ENCODE peak calls at places on chromosomes 12 and 14, in six cellular contexts. J is GM23248, H is AG09309, F is type B pancreatic cell, K is smooth muscle cell of the brain vasculature, S is GM13976. G is an unnamed sample.

GRCh38 chr12:123390415-123391093 is 6.6 kb downstream of the KMT5A start:
- DNase-seq in H (no peak), F (no peak), J (peak), K (no peak), S (no peak), G (no peak)

GRCh38 chr12:52543985-52544888 is 8.7 kb downstream of the KRT71 start:
- DNase-seq in S (no peak), K (no peak), H (no peak), J (peak), F (no peak), G (no peak)

GRCh38 chr12:106147956-106148355 is 9.2 kb upstream of the NUAK1 start:
- DNase-seq in F (no peak), S (no peak), H (no peak), K (no peak), J (no peak), G (no peak)

GRCh38 chr14:36663404-36664321 is 2.0 kb downstream of the PAX9 start:
- DNase-seq in J (peak), S (peak), H (no peak), K (no peak), F (no peak), G (peak)

GRCh38 chr14:48944802-48945201 is 641.4 kb downstream of the RPS29 start:
- DNase-seq in J (no peak), S (no peak), F (no peak), H (no peak), K (no peak), G (no peak)

GRCh38 chr12:126469211-126469610 is 1404.0 kb downstream of the AACS start:
- DNase-seq in S (no peak), K (no peak), J (no peak), H (no peak), F (no peak), G (no peak)

GRCh38 chr14:50932592-50933500 is 11.4 kb downstream of the PYGL start:
- DNase-seq in F (no peak), J (no peak), H (no peak), K (no peak), S (no peak), G (no peak)

GRCh38 chr12:43151406-43152080 is 400.5 kb downstream of the ADAMTS20 start:
- DNase-seq in F (no peak), J (peak), K (no peak), S (no peak), H (peak), G (no peak)

GRCh38 chr14:68705741-68706283 is 87.1 kb downstream of the ZFP36L1 start:
- DNase-seq in H (no peak), J (no peak), F (no peak), K (no peak), S (no peak), G (no peak)

GRCh38 chr14:72679591-72680151 is 214.2 kb downstream of the DPF3 start:
- DNase-seq in J (no peak), K (no peak), H (no peak), S (no peak), F (no peak), G (no peak)

GRCh38 chr14:100536721-100537700 is 50.2 kb downstream of the BEGAIN start:
- DNase-seq in F (peak), K (no peak), J (no peak), S (no peak), H (no peak), G (no peak)

GRCh38 chr14:88613552-88614010 is 50.7 kb downstream of the ZC3H14 start:
- DNase-seq in S (peak), J (peak), K (no peak), H (peak), F (no peak), G (peak)

GRCh38 chr12:92363295-92364146 is 217.9 kb upstream of the BTG1 start:
- DNase-seq in J (peak), S (peak), H (no peak), F (no peak), K (peak), G (peak)

GRCh38 chr14:88987516-88987915 is 163.1 kb downstream of the TTC8 start:
- DNase-seq in K (no peak), J (no peak), S (no peak), H (no peak), F (no peak), G (no peak)

GRCh38 chr14:103288076-103288766 is 45.8 kb upstream of the EIF5 start:
- DNase-seq in J (no peak), H (no peak), K (no peak), S (no peak), F (no peak), G (no peak)

GRCh38 chr14:22556021-22556989 is 32.7 kb downstream of the DAD1 start:
- DNase-seq in H (no peak), J (peak), F (no peak), K (no peak), S (peak), G (peak)

GRCh38 chr14:67999693-68000384 is 180.3 kb downstream of the RAD51B start:
- DNase-seq in K (no peak), H (no peak), F (no peak), S (no peak), J (peak), G (no peak)

GRCh38 chr12:78249578-78249977 is 418.9 kb downstream of the NAV3 start:
- DNase-seq in K (no peak), S (no peak), F (no peak), H (no peak), J (no peak), G (no peak)

GRCh38 chr14:36818794-36819384 is 157.2 kb downstream of the PAX9 start:
- DNase-seq in K (no peak), F (no peak), J (peak), H (peak), S (no peak), G (no peak)

GRCh38 chr12:47828967-47829482 is 9.3 kb upstream of the HDAC7 start:
- DNase-seq in K (no peak), H (no peak), J (peak), F (no peak), S (no peak), G (no peak)

GRCh38 chr12:43914923-43915468 is 79.1 kb downstream of the TMEM117 start:
- DNase-seq in J (peak), F (no peak), K (no peak), H (no peak), S (no peak), G (peak)

GRCh38 chr12:75660805-75661404 is 149.5 kb upstream of the KRR1 start:
- DNase-seq in S (no peak), J (peak), H (no peak), F (no peak), K (no peak), G (no peak)

GRCh38 chr14:100885196-100886030 is 18.1 kb downstream of the RTL1 start:
- DNase-seq in K (no peak), S (no peak), F (no peak), H (no peak), J (peak), G (no peak)

GRCh38 chr14:73311710-73312035 is 74.4 kb downstream of the PAPLN start:
- DNase-seq in K (no peak), H (no peak), S (no peak), J (no peak), F (no peak), G (no peak)

GRCh38 chr12:122086641-122087285 is 8.2 kb downstream of the MLXIP start:
- DNase-seq in F (no peak), K (no peak), S (no peak), H (no peak), J (no peak), G (no peak)

GRCh38 chr14:51451561-51451960 is 200.1 kb upstream of the FRMD6 start:
- DNase-seq in F (no peak), H (no peak), J (no peak), S (no peak), K (no peak), G (no peak)

GRCh38 chr14:90440592-90440991 is 43.8 kb downstream of the CALM1 start:
- DNase-seq in F (no peak), S (no peak), H (no peak), J (no peak), K (no peak), G (no peak)